ENCODE peak calls at places on chromosomes 2 and 18, in five cellular contexts. O is GM13977, D is lower leg skin, P is neural progenitor cell, T is HFF-Myc. J is an unnamed sample.

GRCh38 chr18:44938396-44939036 is 257.8 kb downstream of the SETBP1 start:
- DNase-seq in O (no peak), D (no peak), P (peak), T (no peak), J (no peak)

GRCh38 chr2:46518848-46519247 is 39.5 kb downstream of the TMEM247 start:
- DNase-seq in O (no peak), D (no peak), P (no peak), T (no peak), J (no peak)

GRCh38 chr18:24530630-24531111 is 70.2 kb downstream of the HRH4 start:
- DNase-seq in O (no peak), D (no peak), P (no peak), T (peak), J (peak)

GRCh38 chr2:45127321-45127720 is 118.1 kb upstream of the SIX2 start:
- DNase-seq in O (no peak), D (no peak), P (no peak), T (no peak), J (no peak)

GRCh38 chr18:3652380-3653262 is 202.6 kb downstream of the TGIF1 start:
- DNase-seq in O (no peak), D (peak), P (no peak), T (peak), J (peak)

GRCh38 chr2:30612371-30612770 is 165.3 kb downstream of the LCLAT1 start:
- DNase-seq in O (no peak), D (no peak), P (no peak), T (no peak), J (no peak)

GRCh38 chr2:43224131-43224570 is 2.3 kb downstream of the ZFP36L2 start:
- DNase-seq in O (peak), D (peak), P (peak), T (no peak), J (no peak)

GRCh38 chr18:23828426-23828825 is 139.2 kb downstream of the LAMA3 start:
- DNase-seq in O (peak), D (no peak), P (no peak), T (peak), J (no peak)

GRCh38 chr2:219916761-219917160 is 289.3 kb downstream of the SLC4A3 start:
- DNase-seq in O (no peak), D (no peak), P (peak), T (no peak), J (no peak)

GRCh38 chr2:39494784-39495251 is 57.7 kb upstream of the MAP4K3 start:
- DNase-seq in O (peak), D (no peak), P (peak), T (peak), J (no peak)

GRCh38 chr2:73930386-73930785 is 3.7 kb downstream of the DGUOK start:
- DNase-seq in O (no peak), D (no peak), P (no peak), T (no peak), J (no peak)

GRCh38 chr18:3055861-3056260 is 42.9 kb upstream of the LPIN2 start:
- DNase-seq in O (no peak), D (no peak), P (no peak), T (no peak), J (no peak)

GRCh38 chr2:219595250-219595649 is 2.4 kb upstream of the STK11IP start:
- DNase-seq in O (no peak), D (no peak), P (no peak), T (no peak), J (no peak)

GRCh38 chr2:160271166-160272086 is 71.4 kb upstream of the ITGB6 start:
- DNase-seq in O (no peak), D (no peak), P (peak), T (no peak), J (no peak)

GRCh38 chr18:1017679-1018078 is 113.0 kb downstream of the ADCYAP1 start:
- DNase-seq in O (no peak), D (no peak), P (peak), T (no peak), J (no peak)

GRCh38 chr2:23384551-23385349 is at the start of gene KLHL29:
- DNase-seq in O (peak), D (peak), P (peak), T (no peak), J (peak)

GRCh38 chr18:45671366-45671765 is 52.6 kb upstream of the SLC14A1 start:
- DNase-seq in O (no peak), D (no peak), P (no peak), T (no peak), J (no peak)

GRCh38 chr2:134845719-134846118 is 7.3 kb downstream of the ACMSD start:
- DNase-seq in O (no peak), D (no peak), P (no peak), T (peak), J (no peak)

GRCh38 chr2:96531872-96532505 is 4.6 kb upstream of the ARID5A start:
- DNase-seq in O (peak), D (peak), P (peak), T (peak), J (peak)

GRCh38 chr2:178707471-178707870 is 99.8 kb downstream of the TTN start:
- DNase-seq in O (no peak), D (no peak), P (no peak), T (no peak), J (no peak)

GRCh38 chr2:83069724-83070123 is 1389.4 kb downstream of the SUCLG1 start:
- DNase-seq in O (no peak), D (no peak), P (no peak), T (no peak), J (no peak)

GRCh38 chr2:10384089-10384734 is 63.9 kb downstream of the ODC1 start:
- DNase-seq in O (no peak), D (no peak), P (no peak), T (no peak), J (no peak)

GRCh38 chr18:39188278-39188677 is 1622.7 kb upstream of the CELF4 start:
- DNase-seq in O (no peak), D (no peak), P (no peak), T (no peak), J (no peak)

GRCh38 chr18:39191931-39192330 is 1626.3 kb upstream of the CELF4 start:
- DNase-seq in O (no peak), D (no peak), P (no peak), T (no peak), J (no peak)

GRCh38 chr18:39186008-39186407 is 1620.4 kb upstream of the CELF4 start:
- DNase-seq in O (no peak), D (no peak), P (no peak), T (no peak), J (no peak)

GRCh38 chr18:39191058-39191457 is 1625.5 kb upstream of the CELF4 start:
- DNase-seq in O (no peak), D (no peak), P (no peak), T (no peak), J (no peak)

GRCh38 chr18:39190508-39190907 is 1624.9 kb upstream of the CELF4 start:
- DNase-seq in O (no peak), D (no peak), P (no peak), T (no peak), J (no peak)
- TF ChIP-seq CTCF in O (no peak), D (no peak), P (no peak), T (no peak), J (no peak)

GRCh38 chr2:25165992-25166618 is 2.3 kb downstream of the POMC start:
- DNase-seq in O (peak), D (no peak), P (peak), T (no peak), J (no peak)
- TF ChIP-seq CTCF in O (peak), D (no peak), P (peak), T (peak), J (no peak)

GRCh38 chr2:163617517-163617916 is 118.3 kb downstream of the FIGN start:
- DNase-seq in O (no peak), D (no peak), P (no peak), T (no peak), J (no peak)
- TF ChIP-seq CTCF in O (no peak), D (no peak), P (no peak), T (no peak), J (no peak)

DNA sequence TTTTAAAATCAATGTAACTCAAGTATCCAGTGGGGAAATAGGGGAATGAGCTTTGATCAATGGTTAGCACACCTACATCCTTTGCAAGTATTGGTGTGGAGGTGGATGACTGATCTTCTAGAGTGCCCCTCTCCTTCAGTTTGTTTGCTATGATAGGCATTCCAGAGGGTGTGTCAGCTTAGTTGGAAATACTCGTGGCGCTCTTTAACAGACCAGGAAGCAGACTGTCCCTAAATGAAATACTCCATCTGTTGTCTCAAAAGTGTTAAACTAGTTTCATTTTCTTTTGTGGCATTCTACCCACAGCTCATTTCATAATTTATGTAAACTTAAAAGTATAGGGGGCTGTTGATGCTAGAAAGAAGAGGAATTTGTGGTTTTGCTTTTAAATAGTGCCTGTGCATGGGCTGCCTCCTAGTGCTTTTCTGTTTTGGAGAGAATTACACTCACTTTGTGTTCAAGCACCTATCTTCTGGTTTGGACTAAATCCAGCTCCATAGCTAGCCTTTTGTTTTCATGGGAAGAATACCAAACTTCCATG is 66.2 kb downstream of the STAT1 start:
- DNase-seq in O (peak), D (no peak), P (no peak), T (peak), J (no peak)
- TF ChIP-seq CTCF in O (peak), D (no peak), P (no peak), T (no peak), J (no peak)

GRCh38 chr2:17518212-17519154 is at the start of gene RAD51AP2:
- DNase-seq in O (peak), D (peak), P (peak), T (no peak), J (peak)
- TF ChIP-seq CTCF in O (no peak), D (no peak), P (no peak), T (no peak), J (no peak)

GRCh38 chr2:240623531-240624010 is 1.7 kb upstream of the GPR35 start:
- DNase-seq in O (no peak), D (peak), P (no peak), T (no peak), J (no peak)

GRCh38 chr2:240624950-240625621 is at the start of gene GPR35:
- DNase-seq in O (peak), D (peak), P (no peak), T (no peak), J (no peak)

GRCh38 chr2:240620859-240621258 is 4.4 kb upstream of the GPR35 start:
- DNase-seq in O (no peak), D (peak), P (no peak), T (no peak), J (no peak)

GRCh38 chr2:240624011-240624949 is 1.0 kb upstream of the GPR35 start:
- DNase-seq in O (no peak), D (peak), P (no peak), T (no peak), J (no peak)

DNA sequence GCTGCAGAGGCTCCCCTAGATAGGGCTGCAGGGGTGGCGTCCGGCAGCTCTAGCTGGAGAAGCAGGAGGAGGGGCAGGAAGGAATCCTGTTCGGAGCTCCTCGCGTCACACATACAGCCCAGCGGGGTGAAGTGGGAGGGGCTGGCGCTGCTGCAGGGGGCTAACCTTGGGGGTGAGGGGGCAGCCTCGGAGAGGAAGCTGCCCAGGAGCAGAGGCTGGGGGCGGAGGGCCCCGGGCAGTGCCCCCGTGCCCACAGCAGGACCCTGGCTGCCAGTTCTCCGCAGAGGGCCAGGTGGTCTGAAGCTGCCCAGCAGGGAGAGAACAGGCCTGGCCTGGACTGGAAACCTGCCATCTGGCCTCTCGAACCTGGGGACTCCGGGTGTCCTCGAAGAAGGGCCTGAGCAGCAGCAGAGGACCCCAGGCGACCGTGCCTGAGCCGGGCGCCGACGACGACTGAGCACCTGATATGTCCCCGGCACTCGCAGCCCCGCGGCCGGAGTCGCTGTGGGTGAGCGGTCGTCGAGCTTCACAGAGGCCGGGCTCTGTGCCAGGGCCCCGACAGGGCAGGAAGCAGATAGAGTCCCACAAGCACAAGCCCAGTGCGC is 2.5 kb upstream of the GPR35 start:
- DNase-seq in O (no peak), D (peak), P (no peak), T (no peak), J (no peak)
- TF ChIP-seq CTCF in O (no peak), D (no peak), P (no peak), T (no peak), J (no peak)

GRCh38 chr18:57973889-57974288 is 70.1 kb upstream of the NEDD4L start:
- DNase-seq in O (no peak), D (no peak), P (no peak), T (no peak), J (no peak)

GRCh38 chr18:57969824-57970223 is 74.2 kb upstream of the NEDD4L start:
- DNase-seq in O (no peak), D (no peak), P (no peak), T (no peak), J (no peak)

GRCh38 chr18:57975805-57976204 is 68.2 kb upstream of the NEDD4L start:
- DNase-seq in O (no peak), D (no peak), P (no peak), T (no peak), J (no peak)

GRCh38 chr18:57974585-57974984 is 69.4 kb upstream of the NEDD4L start:
- DNase-seq in O (no peak), D (no peak), P (no peak), T (no peak), J (no peak)

DNA sequence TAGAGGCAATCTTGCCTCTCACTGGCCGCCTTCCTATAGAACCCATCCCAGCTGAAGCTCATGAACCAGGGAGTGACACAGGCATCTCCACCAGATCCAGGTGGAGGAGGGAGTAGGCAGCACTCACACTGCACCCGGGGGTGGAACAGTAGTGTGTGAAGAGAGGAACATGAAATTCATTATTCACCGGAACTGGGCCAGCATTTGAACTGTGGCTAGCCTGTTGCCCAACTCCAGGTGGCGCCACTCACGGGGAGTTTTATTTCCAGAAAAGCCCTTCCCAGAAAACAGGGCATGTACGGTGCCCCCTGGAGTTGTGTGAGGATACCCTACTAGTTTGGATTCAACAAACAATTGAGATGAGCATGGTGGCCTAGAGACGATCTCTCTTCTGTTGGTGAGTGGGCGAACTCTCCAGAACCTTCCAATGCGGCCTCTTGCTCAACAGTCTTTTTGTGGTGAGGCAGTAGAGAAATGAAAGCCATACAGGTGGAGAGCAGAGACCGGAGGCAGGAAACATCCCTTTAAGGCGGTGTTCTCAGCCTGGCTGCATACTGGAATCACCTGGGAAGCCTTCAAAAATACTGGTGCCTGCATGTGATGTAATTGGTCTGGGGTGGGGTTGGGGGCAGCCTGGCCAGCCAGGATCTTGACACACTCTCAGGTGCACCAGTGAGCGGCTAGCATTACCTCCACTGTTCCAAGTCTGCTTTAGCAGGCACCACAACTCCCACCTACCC is 73.5 kb upstream of the NEDD4L start:
- DNase-seq in O (no peak), D (no peak), P (peak), T (no peak), J (no peak)
- TF ChIP-seq CTCF in O (peak), D (no peak), P (peak), T (peak), J (no peak)

J was measured in omental fat pad.